ENCODE peak calls at places on chromosome 5, in six cellular contexts. O is mammary epithelial cell, F is suprapubic skin, U is transverse colon, E is right atrium auricular region, D is left ventricle myocardium inferior. H is an unnamed sample.
A peak's percentile ranks its signal among the peaks of the same experiment; 100 is the strongest.

GRCh38 chr5:52800394-52801213 is 12.9 kb downstream of the ITGA1 start:
- DNase-seq in O (peak; percentile 79), F (peak; percentile 83), U (peak; percentile 73), E (peak; percentile 85), D (peak; percentile 61), H (no peak)

GRCh38 chr5:119049824-119050449 is 20.9 kb upstream of the DMXL1 start:
- DNase-seq in O (peak; percentile 16), F (no peak), U (no peak), E (no peak), D (no peak), H (no peak)

GRCh38 chr5:15008911-15009310 is 137.3 kb upstream of the ANKH start:
- DNase-seq in O (no peak), F (no peak), U (no peak), E (no peak), D (no peak), H (no peak)

GRCh38 chr5:136246632-136247031 is 53.7 kb upstream of the SMIM32 start:
- DNase-seq in O (no peak), F (no peak), U (no peak), E (no peak), D (no peak), H (no peak)

GRCh38 chr5:80082731-80083114 is 47.6 kb downstream of the THBS4 start:
- DNase-seq in O (peak; percentile 29), F (peak; percentile 88), U (peak; percentile 45), E (peak; percentile 69), D (peak; percentile 68), H (peak; percentile 48)

GRCh38 chr5:111299067-111299481 is 74.9 kb downstream of the CAMK4 start:
- DNase-seq in O (peak; percentile 2), F (no peak), U (no peak), E (no peak), D (no peak), H (no peak)

GRCh38 chr5:59591162-59591561 is 302.4 kb downstream of the PDE4D start:
- DNase-seq in O (peak; percentile 82), F (no peak), U (no peak), E (no peak), D (no peak), H (no peak)

GRCh38 chr5:156528673-156529072 is 201.7 kb downstream of the SGCD start:
- DNase-seq in O (no peak), F (no peak), U (no peak), E (no peak), D (no peak), H (no peak)

GRCh38 chr5:2187687-2188086 is 305.0 kb upstream of the IRX4 start:
- DNase-seq in O (no peak), F (no peak), U (no peak), E (peak; percentile 40), D (no peak), H (no peak)

GRCh38 chr5:122751293-122751753 is 23.6 kb upstream of the SNX2 start:
- DNase-seq in O (peak; percentile 96), F (no peak), U (no peak), E (peak; percentile 62), D (no peak), H (no peak)

GRCh38 chr5:55232985-55233928 is at the start of gene CCNO:
- DNase-seq in O (peak; percentile 90), F (no peak), U (peak; percentile 80), E (no peak), D (peak; percentile 50), H (peak; percentile 44)

GRCh38 chr5:154002093-154002492 is 36.6 kb downstream of the FAM114A2 start:
- DNase-seq in O (no peak), F (no peak), U (no peak), E (no peak), D (no peak), H (no peak)

GRCh38 chr5:147939431-147940114 is 33.2 kb upstream of the C5orf46 start:
- DNase-seq in O (peak; percentile 68), F (no peak), U (no peak), E (no peak), D (no peak), H (no peak)

DNA sequence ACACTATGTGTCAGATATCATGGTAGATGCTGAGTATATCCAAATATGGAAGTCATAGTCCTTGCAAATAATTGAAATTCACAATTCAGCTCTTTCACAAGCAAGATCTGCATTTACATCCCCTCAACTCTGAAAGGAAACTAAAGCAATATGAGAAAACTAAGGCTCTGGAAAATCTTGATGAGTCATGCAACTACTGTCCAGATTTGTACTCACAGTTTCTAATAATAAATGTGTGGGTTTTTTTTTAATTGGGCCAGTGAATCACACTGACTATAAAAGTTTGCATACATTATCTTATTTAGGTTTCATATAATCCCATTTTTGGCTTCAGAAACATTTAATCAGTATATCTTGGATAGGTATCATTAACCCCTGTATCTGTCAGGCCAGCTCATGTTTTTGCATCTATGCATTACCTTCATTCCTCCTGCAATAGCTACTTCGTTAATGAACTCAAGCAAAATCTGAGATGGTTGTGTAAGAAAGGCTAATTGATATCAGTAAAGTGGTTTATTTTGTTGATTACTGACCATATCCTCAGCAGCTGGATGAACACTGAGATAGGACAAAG is 58.7 kb upstream of the PRR16 start:
- DNase-seq in O (peak; percentile 82), F (no peak), U (no peak), E (no peak), D (no peak), H (no peak)
- H3K27ac ChIP-seq in O (peak overlapping the region; percentile 80), F (no peak overlapping the region), U (no peak overlapping the region), E (peak overlapping the region; percentile 14), D (no peak overlapping the region), H (no peak overlapping the region)

GRCh38 chr5:135069016-135069770 is 35.2 kb upstream of the PITX1 start:
- DNase-seq in O (no peak), F (peak; percentile 31), U (no peak), E (no peak), D (no peak), H (no peak)
- H3K27me3 ChIP-seq in O (no peaks in the 10 kb centered on the region), F (peaks cover 12% of the 10 kb centered on the region), U (no peaks in the 10 kb centered on the region), E (no peaks in the 10 kb centered on the region), D (peaks cover 54% of the 10 kb centered on the region), H (peaks cover 3% of the 10 kb centered on the region)

DNA sequence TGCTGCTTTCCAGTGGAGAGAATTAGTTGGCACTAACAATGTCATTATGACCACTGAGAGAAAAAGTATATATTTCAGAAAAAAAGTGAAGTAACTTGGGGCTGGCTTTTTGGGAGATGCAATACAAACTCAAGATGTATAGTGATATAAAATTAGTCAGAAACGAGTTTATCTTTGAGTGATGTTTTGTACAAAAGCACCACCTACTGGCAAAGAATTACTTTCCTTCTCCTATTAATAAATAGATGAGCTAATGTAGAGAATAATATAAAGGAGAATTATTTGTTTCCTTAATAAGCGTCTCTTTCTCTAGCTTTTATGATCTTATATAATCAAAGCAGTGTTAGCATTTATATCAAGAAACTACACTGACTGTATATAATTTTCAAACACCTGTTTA is 158.8 kb downstream of the MEF2C start:
- DNase-seq in O (peak; percentile 18), F (no peak), U (no peak), E (no peak), D (no peak), H (no peak)
- TF ChIP-seq CTCF in O (peak; percentile 23), F (no peak), U (no peak), E (no peak), D (peak; percentile 37), H (no peak)

DNA sequence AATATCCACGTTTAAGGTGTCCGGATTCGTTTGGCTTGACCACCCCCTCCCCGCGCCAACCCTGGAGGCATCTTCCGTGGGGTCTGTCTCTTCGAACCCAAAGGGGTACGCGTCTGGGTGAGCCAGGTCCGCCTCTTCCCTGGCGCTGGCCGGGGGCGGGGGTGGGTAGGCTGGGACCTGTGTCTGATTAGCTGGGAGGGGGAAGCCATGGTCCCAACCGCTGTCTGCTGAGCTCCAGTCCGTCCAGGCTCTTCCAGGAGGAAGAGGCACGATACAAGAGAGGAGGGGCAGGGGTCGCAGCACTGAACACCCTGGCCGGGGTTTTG is at the start of gene LVRN:
- DNase-seq in O (no peak), F (no peak), U (no peak), E (no peak), D (no peak), H (no peak)
- H3K27ac ChIP-seq in O (no peak within 1 kb of the TSS), F (peak within 1 kb of the TSS; percentile 66), U (no peak within 1 kb of the TSS), E (no peak within 1 kb of the TSS), D (no peak within 1 kb of the TSS), H (no peak within 1 kb of the TSS)

GRCh38 chr5:135053278-135053677 is 19.2 kb upstream of the PITX1 start:
- DNase-seq in O (no peak), F (no peak), U (peak; percentile 38), E (no peak), D (no peak), H (no peak)

GRCh38 chr5:135052511-135053145 is 18.6 kb upstream of the PITX1 start:
- DNase-seq in O (no peak), F (no peak), U (no peak), E (no peak), D (no peak), H (no peak)

GRCh38 chr5:135055385-135055784 is 21.4 kb upstream of the PITX1 start:
- DNase-seq in O (no peak), F (no peak), U (no peak), E (no peak), D (peak; percentile 81), H (no peak)

GRCh38 chr5:135053989-135054388 is 20.0 kb upstream of the PITX1 start:
- DNase-seq in O (no peak), F (no peak), U (no peak), E (no peak), D (no peak), H (no peak)

GRCh38 chr5:135054546-135054945 is 20.5 kb upstream of the PITX1 start:
- DNase-seq in O (no peak), F (no peak), U (no peak), E (no peak), D (no peak), H (no peak)
- H3K27me3 ChIP-seq in O (peaks cover 9% of the 10 kb centered on the region), F (peaks cover 80% of the 10 kb centered on the region), U (peaks cover 44% of the 10 kb centered on the region), E (no peaks in the 10 kb centered on the region), D (peaks cover 53% of the 10 kb centered on the region), H (peaks cover 39% of the 10 kb centered on the region)

H was measured in CD4-positive, alpha-beta T cell.